ENCODE peak calls at places on chromosomes 5 and 9, in seven cellular contexts. L is activated CD4-positive, alpha-beta T cell treated with anti-CD3 and anti-CD28 coated beads, Interleukin-2, amount 50 U/mL, for 1 hour; Q is NCI-H774; E is Calu3; H is AML-193; P is EL; A is NAMALWA. K is an unnamed sample.

GRCh38 chr5:88390007-88390385 is 121.4 kb upstream of the TMEM161B start:
- DNase-seq in Q (no peak), H (no peak), L (no peak), A (no peak), E (no peak), P (no peak), K (no peak)

GRCh38 chr5:73747696-73748380 is 121.8 kb downstream of the ARHGEF28 start:
- DNase-seq in E (no peak), P (no peak), H (no peak), L (no peak), A (no peak), Q (no peak), K (no peak)

GRCh38 chr9:38006981-38007380 is 62.0 kb downstream of the SHB start:
- DNase-seq in P (no peak), L (no peak), E (no peak), A (no peak), H (no peak), Q (no peak), K (no peak)

GRCh38 chr5:1212881-1213280 is 11.5 kb downstream of the SLC6A19 start:
- DNase-seq in A (no peak), P (no peak), Q (no peak), E (no peak), L (no peak), H (no peak), K (no peak)

GRCh38 chr9:86353591-86354047 is 591 bp downstream of the TUT7 start:
- DNase-seq in L (peak; percentile 14), E (peak; percentile 34), P (peak; percentile 37), A (peak; percentile 72), Q (peak; percentile 4), H (no peak), K (peak; percentile 65)

GRCh38 chr5:61328791-61329617 is 3.1 kb upstream of the ZSWIM6 start:
- DNase-seq in A (no peak), E (no peak), P (no peak), H (no peak), Q (no peak), L (no peak), K (no peak)

GRCh38 chr5:139642213-139642612 is 5.9 kb upstream of the CXXC5 start:
- DNase-seq in E (no peak), L (no peak), A (no peak), P (no peak), Q (no peak), H (no peak), K (peak; percentile 22)

GRCh38 chr9:96350866-96351265 is 32.6 kb downstream of the SLC35D2 start:
- DNase-seq in P (no peak), E (no peak), A (no peak), H (no peak), L (no peak), Q (no peak), K (no peak)

GRCh38 chr9:97958812-97959511 is 21.0 kb upstream of the HEMGN start:
- DNase-seq in L (no peak), P (peak; percentile 55), E (no peak), H (no peak), Q (no peak), A (no peak), K (no peak)

GRCh38 chr5:54743997-54744788 is 226.6 kb downstream of the SNX18 start:
- DNase-seq in E (peak; percentile 32), P (peak; percentile 94), L (peak; percentile 25), H (peak; percentile 51), A (peak; percentile 3), Q (no peak), K (peak; percentile 30)

GRCh38 chr5:169970911-169971436 is 9.3 kb downstream of the INSYN2B start:
- DNase-seq in A (no peak), Q (no peak), H (no peak), P (peak; percentile 97), L (no peak), E (peak; percentile 29), K (no peak)

GRCh38 chr9:73437758-73438157 is 286.1 kb downstream of the ANXA1 start:
- DNase-seq in Q (no peak), E (no peak), A (no peak), L (no peak), H (no peak), P (no peak), K (no peak)

GRCh38 chr5:28403846-28404245 is 1365.5 kb upstream of the CDH9 start:
- DNase-seq in L (no peak), H (no peak), E (peak; percentile 7), P (no peak), A (no peak), Q (no peak), K (no peak)

GRCh38 chr5:106288977-106289376 is 1381.8 kb downstream of the EFNA5 start:
- DNase-seq in Q (no peak), P (no peak), H (no peak), A (no peak), L (no peak), E (no peak), K (no peak)

GRCh38 chr9:69047331-69047730 is 11.8 kb downstream of the FXN start:
- DNase-seq in H (no peak), L (no peak), Q (no peak), E (no peak), P (no peak), A (no peak), K (no peak)

GRCh38 chr5:55234171-55234700 is 828 bp upstream of the CCNO start:
- DNase-seq in E (peak; percentile 46), P (peak; percentile 55), H (no peak), L (no peak), A (peak; percentile 11), Q (peak; percentile 18), K (peak; percentile 78)

GRCh38 chr5:173855162-173855994 is 32.8 kb upstream of the CPEB4 start:
- DNase-seq in A (no peak), P (no peak), E (no peak), L (no peak), H (no peak), Q (no peak), K (no peak)

GRCh38 chr5:134003064-134003956 is 1.5 kb downstream of the VDAC1 start:
- DNase-seq in E (no peak), P (no peak), L (no peak), H (no peak), Q (no peak), A (peak; percentile 65), K (no peak)

GRCh38 chr5:42274913-42275312 is 148.3 kb upstream of the GHR start:
- DNase-seq in P (no peak), A (no peak), H (no peak), E (no peak), L (no peak), Q (no peak), K (no peak)

GRCh38 chr5:13780081-13780480 is 164.4 kb downstream of the DNAH5 start:
- DNase-seq in E (no peak), P (no peak), Q (no peak), L (no peak), H (no peak), A (no peak), K (no peak)

GRCh38 chr5:14440598-14441401 is 140.8 kb upstream of the OTULINL start:
- DNase-seq in L (no peak), P (peak; percentile 98), E (no peak), Q (no peak), H (no peak), A (no peak), K (peak; percentile 33)

K was measured in colonic mucosa.